ENCODE peak calls at places on chromosomes 16 and 17, in six cellular contexts. One of them, this sample, is unnamed.

GRCh38 chr16:87203060-87203656 is 114.0 kb downstream of the C16orf95 start:
- DNase-seq in progenitor cell of endocrine pancreas: peak
- DNase-seq in breast epithelium: no peak
- DNase-seq in A673: peak
- DNase-seq in transverse colon: peak
- DNase-seq in GM12878: no peak
- DNase-seq in this sample: peak

GRCh38 chr17:4045477-4045876 is 81.2 kb upstream of the ATP2A3 start:
- DNase-seq in breast epithelium: no peak
- DNase-seq in progenitor cell of endocrine pancreas: no peak
- DNase-seq in transverse colon: no peak
- DNase-seq in GM12878: no peak
- DNase-seq in A673: no peak
- DNase-seq in this sample: no peak

GRCh38 chr17:48738424-48738802 is 9.9 kb upstream of the HOXB13 start:
- DNase-seq in transverse colon: no peak
- DNase-seq in GM12878: no peak
- DNase-seq in progenitor cell of endocrine pancreas: no peak
- DNase-seq in A673: no peak
- DNase-seq in breast epithelium: no peak
- DNase-seq in this sample: no peak

GRCh38 chr17:47229535-47230443 is 20.6 kb downstream of the MYL4 start:
- DNase-seq in A673: peak
- DNase-seq in GM12878: peak
- DNase-seq in breast epithelium: peak
- DNase-seq in progenitor cell of endocrine pancreas: peak
- DNase-seq in transverse colon: peak
- DNase-seq in this sample: peak

GRCh38 chr16:87076950-87077749 is 240.0 kb downstream of the C16orf95 start:
- DNase-seq in breast epithelium: no peak
- DNase-seq in GM12878: no peak
- DNase-seq in progenitor cell of endocrine pancreas: peak
- DNase-seq in A673: peak
- DNase-seq in transverse colon: peak
- DNase-seq in this sample: peak

GRCh38 chr16:24617502-24617901 is 78.1 kb downstream of the RBBP6 start:
- DNase-seq in breast epithelium: no peak
- DNase-seq in A673: no peak
- DNase-seq in transverse colon: no peak
- DNase-seq in progenitor cell of endocrine pancreas: no peak
- DNase-seq in GM12878: no peak
- DNase-seq in this sample: no peak

GRCh38 chr17:50397111-50397918 is at the start of gene LRRC59:
- DNase-seq in GM12878: peak
- DNase-seq in progenitor cell of endocrine pancreas: peak
- DNase-seq in transverse colon: peak
- DNase-seq in breast epithelium: peak
- DNase-seq in A673: peak
- DNase-seq in this sample: no peak

GRCh38 chr17:50354198-50354597 is 8.3 kb downstream of the XYLT2 start:
- DNase-seq in transverse colon: no peak
- DNase-seq in A673: no peak
- DNase-seq in breast epithelium: no peak
- DNase-seq in progenitor cell of endocrine pancreas: no peak
- DNase-seq in GM12878: no peak
- DNase-seq in this sample: no peak

GRCh38 chr17:56939869-56940484 is 20.9 kb downstream of the COIL start:
- DNase-seq in A673: peak
- DNase-seq in GM12878: no peak
- DNase-seq in breast epithelium: no peak
- DNase-seq in transverse colon: no peak
- DNase-seq in progenitor cell of endocrine pancreas: no peak
- DNase-seq in this sample: no peak

GRCh38 chr16:69772560-69773254 is 10.6 kb downstream of the WWP2 start:
- DNase-seq in breast epithelium: no peak
- DNase-seq in GM12878: no peak
- DNase-seq in progenitor cell of endocrine pancreas: no peak
- DNase-seq in A673: no peak
- DNase-seq in transverse colon: no peak
- DNase-seq in this sample: no peak

GRCh38 chr17:16108386-16108785 is 106.9 kb downstream of the NCOR1 start:
- DNase-seq in progenitor cell of endocrine pancreas: no peak
- DNase-seq in A673: no peak
- DNase-seq in breast epithelium: no peak
- DNase-seq in GM12878: no peak
- DNase-seq in transverse colon: no peak
- DNase-seq in this sample: peak

DNA sequence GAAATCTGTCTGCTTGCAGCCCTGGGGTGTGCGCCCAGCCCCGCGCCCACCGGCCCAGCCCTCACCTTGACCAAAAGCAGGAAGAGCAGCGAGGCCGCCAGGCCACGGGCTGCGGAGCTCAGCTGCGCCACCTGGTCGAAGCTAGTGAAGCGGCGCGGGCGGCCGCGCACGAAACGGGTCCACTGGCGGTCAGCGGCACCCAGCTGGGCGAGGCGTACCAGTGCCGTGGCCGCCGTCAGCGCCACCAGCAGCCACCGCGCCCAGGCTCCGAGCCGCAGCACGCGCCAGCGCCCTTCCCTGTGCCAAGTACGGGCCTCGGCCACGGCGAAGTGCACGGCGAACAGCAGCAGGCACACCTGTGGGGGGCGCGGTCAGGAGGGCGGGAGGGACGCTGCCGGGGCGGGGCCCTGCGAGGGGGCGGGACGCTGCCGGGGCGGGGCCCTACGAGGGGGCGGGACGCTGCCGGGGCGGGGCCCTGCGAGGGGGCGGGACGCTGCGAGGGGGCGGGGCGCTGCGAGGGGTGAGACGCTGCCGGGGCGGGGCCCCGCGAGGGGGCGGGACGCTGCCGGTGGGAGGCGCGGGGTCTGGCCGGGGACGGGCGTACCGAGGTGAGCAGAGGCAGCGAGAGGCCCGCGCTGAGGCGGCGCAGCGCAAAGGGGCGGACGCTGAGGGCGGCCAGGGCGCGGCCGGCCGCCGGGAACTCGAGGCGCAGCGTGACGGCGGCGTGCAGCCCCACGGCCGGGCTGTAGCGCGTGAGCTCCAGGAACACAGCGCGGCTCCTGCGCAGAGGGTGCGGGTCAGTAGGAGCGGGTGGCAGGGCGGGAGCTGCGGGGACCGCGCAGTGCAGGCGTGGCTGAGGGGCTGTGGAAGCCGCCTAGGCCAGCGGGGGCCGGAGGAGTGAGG is 43.3 kb downstream of the TSC2 start:
- DNase-seq in transverse colon: peak
- DNase-seq in breast epithelium: peak
- DNase-seq in progenitor cell of endocrine pancreas: peak
- DNase-seq in GM12878: no peak
- DNase-seq in A673: no peak
- DNase-seq in this sample: no peak
- TF ChIP-seq CTCF in transverse colon: peak
- TF ChIP-seq CTCF in breast epithelium: no peak
- TF ChIP-seq CTCF in progenitor cell of endocrine pancreas: peak
- TF ChIP-seq CTCF in GM12878: no peak
- TF ChIP-seq CTCF in A673: no peak
- TF ChIP-seq CTCF in this sample: no peak

DNA sequence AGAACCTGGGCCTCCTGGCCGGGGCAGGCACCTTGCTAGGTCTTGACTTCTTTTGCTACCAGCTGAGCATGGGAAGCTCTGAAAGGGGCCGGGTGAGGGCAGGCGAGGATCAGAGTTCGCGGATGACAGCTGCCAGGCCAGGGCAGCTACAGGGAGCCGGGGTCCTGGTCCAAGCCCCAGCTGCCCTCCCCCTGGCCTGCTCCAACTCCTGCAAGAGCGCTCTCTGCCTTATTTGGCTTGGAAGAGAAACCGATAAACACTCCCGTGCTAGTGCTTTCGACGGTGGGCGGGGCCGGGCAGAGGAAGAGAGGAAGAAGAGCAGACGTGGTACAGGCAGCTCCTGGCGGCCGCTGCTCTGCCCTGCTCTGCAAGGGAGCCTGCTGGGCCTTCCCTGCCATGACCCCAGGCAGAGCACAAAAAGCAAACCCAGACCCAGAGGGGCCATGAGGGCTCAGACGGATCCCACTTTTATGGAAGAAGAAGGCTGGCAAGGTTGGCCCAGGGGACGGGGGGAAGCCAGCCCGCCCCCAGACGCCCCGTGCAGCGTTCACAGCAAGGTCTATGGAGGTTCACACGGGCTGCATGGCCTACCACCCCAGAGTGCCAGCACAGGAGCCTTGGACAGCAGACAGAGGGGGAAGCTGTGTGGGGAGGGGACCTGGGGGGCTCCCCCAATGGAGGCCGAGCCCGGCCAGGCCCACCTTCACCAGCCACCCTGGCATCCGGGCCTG is 25.6 kb downstream of the PIEZO1 start:
- DNase-seq in breast epithelium: no peak
- DNase-seq in progenitor cell of endocrine pancreas: no peak
- DNase-seq in A673: no peak
- DNase-seq in transverse colon: peak
- DNase-seq in GM12878: no peak
- DNase-seq in this sample: peak
- TF ChIP-seq CTCF in breast epithelium: no peak
- TF ChIP-seq CTCF in progenitor cell of endocrine pancreas: no peak
- TF ChIP-seq CTCF in A673: no peak
- TF ChIP-seq CTCF in transverse colon: no peak
- TF ChIP-seq CTCF in GM12878: no peak
- TF ChIP-seq CTCF in this sample: peak

DNA sequence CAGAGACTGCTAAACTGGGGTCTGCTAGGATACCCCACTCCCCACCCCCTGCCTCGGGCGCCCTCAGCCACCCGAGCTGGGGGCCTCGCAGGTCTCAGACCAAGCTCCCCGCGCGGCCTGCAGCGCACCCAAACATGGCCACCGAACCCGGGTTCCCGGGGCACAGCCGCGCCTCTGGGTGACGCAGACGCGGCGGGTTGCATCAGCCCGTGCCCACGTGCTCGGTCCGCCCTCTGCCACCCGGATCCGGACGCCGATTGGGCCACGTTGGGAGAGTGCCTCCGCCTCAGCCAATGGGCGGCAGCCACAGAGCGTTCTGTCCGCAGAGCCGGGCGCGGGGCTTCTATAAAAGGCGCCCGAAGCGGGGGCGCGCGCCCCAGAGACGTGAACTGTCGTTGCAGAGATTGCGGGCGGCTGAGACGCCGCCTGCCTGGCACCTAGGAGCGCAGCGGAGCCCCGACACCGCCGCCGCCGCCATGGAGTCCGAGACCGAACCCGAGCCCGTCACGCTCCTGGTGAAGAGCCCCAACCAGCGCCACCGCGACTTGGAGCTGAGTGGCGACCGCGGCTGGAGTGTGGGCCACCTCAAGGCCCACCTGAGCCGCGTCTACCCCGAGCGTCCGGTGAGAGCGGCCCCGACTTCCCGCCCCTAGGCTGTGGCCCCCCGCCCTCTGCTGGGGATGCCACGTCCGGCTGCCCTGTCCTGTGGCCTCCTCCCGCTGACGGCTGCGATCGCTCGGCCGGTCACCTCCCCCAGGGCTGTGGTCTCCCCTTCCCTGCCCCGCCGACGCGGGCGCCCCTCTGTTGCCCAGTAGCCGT is at the start of gene HERPUD1:
- DNase-seq in transverse colon: peak
- DNase-seq in GM12878: peak
- DNase-seq in breast epithelium: peak
- DNase-seq in progenitor cell of endocrine pancreas: peak
- DNase-seq in A673: peak
- DNase-seq in this sample: peak
- TF ChIP-seq CTCF in transverse colon: no peak
- TF ChIP-seq CTCF in GM12878: no peak
- TF ChIP-seq CTCF in breast epithelium: peak
- TF ChIP-seq CTCF in progenitor cell of endocrine pancreas: peak
- TF ChIP-seq CTCF in A673: no peak
- TF ChIP-seq CTCF in this sample: no peak

GRCh38 chr17:75927286-75927922 is 13.4 kb downstream of the FBF1 start:
- DNase-seq in breast epithelium: no peak
- DNase-seq in A673: peak
- DNase-seq in GM12878: no peak
- DNase-seq in transverse colon: peak
- DNase-seq in progenitor cell of endocrine pancreas: no peak
- DNase-seq in this sample: peak
- TF ChIP-seq CTCF in breast epithelium: no peak
- TF ChIP-seq CTCF in A673: peak
- TF ChIP-seq CTCF in GM12878: peak
- TF ChIP-seq CTCF in transverse colon: no peak
- TF ChIP-seq CTCF in progenitor cell of endocrine pancreas: peak
- TF ChIP-seq CTCF in this sample: peak

DNA sequence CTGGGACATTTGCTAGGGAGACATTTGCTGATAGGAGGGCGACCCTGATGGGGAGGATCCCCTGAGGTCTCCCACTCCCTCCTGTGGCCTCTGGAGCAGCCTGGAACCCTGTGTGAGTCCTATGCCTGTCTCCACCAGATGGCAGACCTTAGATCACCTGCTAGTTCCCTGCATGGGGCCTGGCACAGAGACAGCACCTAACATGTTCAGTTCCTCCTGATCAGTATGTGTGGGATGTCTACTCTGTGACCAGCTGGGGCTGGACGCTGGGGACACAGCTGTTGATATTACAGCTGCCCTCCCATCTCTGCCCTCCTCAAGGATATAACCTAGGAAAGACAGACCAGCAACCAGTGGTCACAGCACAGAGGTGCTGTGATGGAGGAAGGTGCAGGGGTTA is 1.1 kb upstream of the ADCY7 start:
- DNase-seq in A673: no peak
- DNase-seq in progenitor cell of endocrine pancreas: no peak
- DNase-seq in transverse colon: peak
- DNase-seq in GM12878: no peak
- DNase-seq in breast epithelium: no peak
- DNase-seq in this sample: peak
- TF ChIP-seq CTCF in A673: peak
- TF ChIP-seq CTCF in progenitor cell of endocrine pancreas: peak
- TF ChIP-seq CTCF in transverse colon: peak
- TF ChIP-seq CTCF in GM12878: peak
- TF ChIP-seq CTCF in breast epithelium: no peak
- TF ChIP-seq CTCF in this sample: peak

DNA sequence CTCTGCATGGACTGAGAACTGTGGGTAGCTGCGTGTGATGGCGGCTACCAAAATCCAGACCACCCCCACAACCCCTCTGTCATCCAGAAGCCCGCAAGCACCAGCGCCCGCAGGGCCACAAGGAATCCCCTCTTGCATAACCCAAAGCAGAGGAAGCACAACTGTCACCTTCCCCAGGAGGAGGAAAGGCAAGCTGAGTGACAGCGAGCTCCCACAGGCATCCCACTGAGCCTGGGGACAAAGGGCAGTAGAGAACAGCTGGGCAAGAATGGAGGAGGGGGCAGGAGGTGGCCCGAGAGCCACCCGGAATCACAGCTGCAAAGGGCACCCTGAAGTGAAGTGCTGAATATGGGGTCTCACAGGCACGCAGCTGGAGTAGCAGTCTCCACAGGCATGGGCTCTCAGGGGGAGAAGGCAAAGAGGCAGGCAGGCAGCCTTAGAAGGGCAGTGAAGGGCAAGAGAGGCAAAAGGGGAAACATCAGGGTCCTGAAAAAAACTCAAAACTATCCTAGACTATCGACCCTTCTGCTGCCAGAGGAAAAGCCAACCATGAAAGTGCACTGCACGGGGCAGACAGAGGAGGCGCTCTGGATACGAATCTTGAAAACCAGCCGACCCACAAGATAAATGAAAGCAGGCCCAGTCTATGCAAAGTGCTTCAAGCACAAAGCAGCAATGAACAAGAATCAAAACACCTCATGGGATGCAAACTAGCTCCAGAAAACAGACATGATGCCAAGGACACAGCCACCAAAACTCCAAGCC is 17.1 kb downstream of the USP36 start:
- DNase-seq in breast epithelium: no peak
- DNase-seq in GM12878: no peak
- DNase-seq in transverse colon: no peak
- DNase-seq in progenitor cell of endocrine pancreas: no peak
- DNase-seq in A673: no peak
- DNase-seq in this sample: no peak
- TF ChIP-seq CTCF in breast epithelium: no peak
- TF ChIP-seq CTCF in GM12878: peak
- TF ChIP-seq CTCF in transverse colon: no peak
- TF ChIP-seq CTCF in progenitor cell of endocrine pancreas: no peak
- TF ChIP-seq CTCF in A673: peak
- TF ChIP-seq CTCF in this sample: peak